ENCODE peak calls at places on chromosomes 5 and 9, in five cellular contexts. D, W, F, L and Z are unnamed samples.

GRCh38 chr5:139287890-139288635 is 5.5 kb upstream of the MATR3 start:
- DNase-seq in L (no peak), D (no peak), W (no peak), F (no peak), Z (no peak)

GRCh38 chr5:181036816-181037364 is 3.2 kb upstream of the BTNL9 start:
- DNase-seq in D (no peak), L (no peak), F (no peak), W (no peak), Z (no peak)

GRCh38 chr5:40619406-40619805 is 60.3 kb upstream of the PTGER4 start:
- DNase-seq in W (no peak), D (no peak), F (no peak), L (no peak), Z (no peak)

GRCh38 chr5:149485655-149486615 is 65.3 kb downstream of the CSNK1A1 start:
- DNase-seq in F (peak), L (no peak), D (peak), W (no peak), Z (peak)

GRCh38 chr5:176724472-176724871 is 77.2 kb downstream of the TSPAN17 start:
- DNase-seq in L (no peak), W (no peak), D (no peak), F (no peak), Z (no peak)

GRCh38 chr5:80745490-80745889 is 90.7 kb upstream of the DHFR start:
- DNase-seq in F (no peak), D (no peak), L (no peak), W (no peak), Z (no peak)

GRCh38 chr5:41087461-41087860 is 16.3 kb upstream of the MROH2B start:
- DNase-seq in L (no peak), D (no peak), F (no peak), W (no peak), Z (no peak)

GRCh38 chr5:127077346-127077745 is 4.0 kb upstream of the C5orf63 start:
- DNase-seq in D (no peak), L (no peak), F (no peak), W (no peak), Z (no peak)

GRCh38 chr5:14167211-14167845 is 24.2 kb downstream of the TRIO start:
- DNase-seq in L (no peak), W (no peak), D (no peak), F (no peak), Z (no peak)

GRCh38 chr9:127336086-127336485 is 60.9 kb upstream of the SLC2A8 start:
- DNase-seq in D (no peak), F (no peak), L (no peak), W (no peak), Z (no peak)

GRCh38 chr5:158212915-158213314 is 354.0 kb upstream of the CLINT1 start:
- DNase-seq in D (no peak), L (no peak), W (peak), F (no peak), Z (no peak)

DNA sequence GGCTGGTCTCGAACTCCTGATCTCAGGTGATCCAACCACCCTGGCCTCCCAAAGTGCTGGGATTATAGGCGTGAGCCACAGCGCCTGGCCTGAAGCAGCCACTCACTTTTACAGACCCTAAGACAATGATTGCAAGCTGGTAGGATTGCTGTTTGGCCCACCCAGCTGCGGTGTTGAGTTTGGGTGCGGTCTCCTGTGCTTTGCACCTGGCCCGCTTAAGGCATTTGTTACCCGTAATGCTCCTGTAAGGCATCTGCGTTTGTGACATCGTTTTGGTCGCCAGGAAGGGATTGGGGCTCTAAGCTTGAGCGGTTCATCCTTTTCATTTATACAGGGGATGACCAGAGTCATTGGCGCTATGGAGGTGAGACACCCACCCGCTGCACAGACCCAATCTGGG is 1.5 kb downstream of the CA9 start:
- DNase-seq in L (no peak), F (no peak), W (no peak), D (no peak), Z (no peak)
- H3K4me3 ChIP-seq in L (peak), F (peak), W (no peak), D (peak), Z (peak)

GRCh38 chr5:59922220-59922619 is 28.7 kb upstream of the PDE4D start:
- DNase-seq in D (no peak), F (no peak), L (no peak), W (no peak), Z (no peak)
- TF ChIP-seq POLR2A in D (no peak), F (no peak), L (no peak), W (no peak), Z (no peak)

GRCh38 chr5:128227984-128228383 is 144.4 kb downstream of the SLC12A2 start:
- DNase-seq in W (no peak), D (no peak), L (no peak), F (no peak), Z (no peak)
- TF ChIP-seq EP300 in W (no peak), D (no peak), L (no peak), F (no peak), Z (no peak)

GRCh38 chr5:140982083-140982716 is 15.9 kb downstream of the PCDHAC2 start:
- DNase-seq in W (no peak), F (no peak), L (no peak), D (no peak), Z (no peak)

GRCh38 chr5:140988036-140988997 is 22.0 kb downstream of the PCDHAC2 start:
- DNase-seq in L (no peak), W (no peak), F (no peak), D (no peak), Z (no peak)

GRCh38 chr5:140989254-140989653 is 23.0 kb downstream of the PCDHAC2 start:
- DNase-seq in F (no peak), W (no peak), D (no peak), L (no peak), Z (no peak)

DNA sequence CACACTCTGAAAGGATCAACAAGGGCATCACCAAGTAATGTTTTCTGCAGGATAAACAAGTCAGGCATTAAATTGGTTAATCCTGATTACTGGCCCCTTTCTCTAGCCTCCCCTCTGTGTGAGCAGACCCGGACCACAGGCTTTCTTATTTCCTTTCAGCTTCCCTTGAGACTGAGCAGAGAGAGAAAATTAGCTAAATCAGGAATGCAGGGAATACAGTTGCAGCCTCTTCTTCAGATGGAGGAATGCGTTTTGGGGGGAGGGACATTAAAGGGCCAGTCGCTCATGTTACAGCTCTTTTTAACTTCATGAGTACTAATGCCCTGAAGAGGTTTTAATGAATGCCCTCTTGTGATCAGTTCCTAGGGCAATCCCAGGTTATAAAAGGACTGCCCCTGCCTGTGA is 19.8 kb downstream of the PCDHAC2 start:
- DNase-seq in W (no peak), D (no peak), F (no peak), L (no peak), Z (no peak)
- H3K4me3 ChIP-seq in W (no peak), D (no peak), F (no peak), L (no peak), Z (no peak)

DNA sequence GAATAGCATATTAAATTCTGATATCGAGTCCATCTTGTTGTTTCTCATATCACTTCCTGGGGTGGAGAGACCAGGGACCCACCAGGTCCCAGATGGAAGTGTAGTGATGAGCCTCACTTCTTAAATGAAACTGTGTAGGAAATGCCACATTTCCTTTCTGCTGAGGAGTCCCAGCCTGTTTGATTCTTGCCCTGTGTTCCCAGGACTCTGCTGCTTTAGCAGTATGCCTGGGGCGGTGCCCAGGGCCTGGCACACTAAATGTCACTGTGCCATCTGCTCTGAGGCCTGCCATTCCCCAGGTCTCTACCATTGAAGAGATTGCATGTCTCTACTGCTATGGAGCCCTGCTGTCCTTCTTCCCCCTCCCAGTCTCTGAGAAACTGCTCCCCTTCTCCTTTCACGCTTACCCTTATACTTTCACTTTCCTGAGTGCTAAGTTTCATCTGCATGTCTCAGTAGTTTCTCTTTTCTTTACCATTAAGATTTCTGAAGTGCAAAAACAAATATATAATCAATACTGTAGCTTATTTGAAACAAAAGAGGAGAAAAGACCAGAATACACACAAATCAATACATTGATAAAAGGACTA is 260.4 kb downstream of the GABRB2 start:
- DNase-seq in D (no peak), W (no peak), L (no peak), F (no peak), Z (no peak)
- TF ChIP-seq POLR2A in D (no peak), W (no peak), L (no peak), F (no peak), Z (no peak)

GRCh38 chr9:129569506-129570449 is 51.1 kb downstream of the C9orf50 start:
- DNase-seq in W (peak), D (no peak), L (no peak), F (peak), Z (no peak)

GRCh38 chr9:129571298-129572051 is 49.4 kb downstream of the C9orf50 start:
- DNase-seq in D (no peak), L (no peak), W (no peak), F (peak), Z (no peak)

GRCh38 chr9:129572052-129572425 is 48.9 kb downstream of the C9orf50 start:
- DNase-seq in D (no peak), F (no peak), W (no peak), L (no peak), Z (no peak)

GRCh38 chr9:129568560-129569505 is 52.1 kb downstream of the C9orf50 start:
- DNase-seq in W (peak), F (peak), L (peak), D (peak), Z (no peak)

GRCh38 chr9:129570450-129571297 is 50.2 kb downstream of the C9orf50 start:
- DNase-seq in D (peak), L (peak), F (peak), W (peak), Z (peak)
- TF ChIP-seq EP300 in D (no peak), L (no peak), F (no peak), W (peak), Z (no peak)